ENCODE peak calls at places on chromosomes 6 and 20, in four cellular contexts. E is stimulated activated naive B cell treated with anti-CD40 and anti-IgM and Interleukin-4, amounts not matched to agents 10 μg/mL and 1 μg/mL and 100 μg/mL, for 72 hours; T is ACHN; F is CD8-positive, alpha-beta T cell. Z is an unnamed sample.

GRCh38 chr20:9460518-9460917 is 53.9 kb upstream of the LAMP5 start:
- DNase-seq in E (no peak), T (peak; percentile 52), F (no peak), Z (no peak)

GRCh38 chr20:33433875-33434274 is 9.7 kb downstream of the SNTA1 start:
- DNase-seq in E (no peak), T (peak; percentile 4), F (no peak), Z (no peak)

GRCh38 chr6:169085466-169085865 is 168.2 kb downstream of the THBS2 start:
- DNase-seq in E (no peak), T (no peak), F (no peak), Z (no peak)

GRCh38 chr6:125480571-125480970 is 178.8 kb upstream of the HDDC2 start:
- DNase-seq in E (no peak), T (no peak), F (no peak), Z (no peak)

GRCh38 chr6:41637179-41638001 is 878 bp upstream of the MDFI start:
- DNase-seq in E (no peak), T (no peak), F (no peak), Z (no peak)

GRCh38 chr6:3757241-3757641 is 5.7 kb upstream of the PXDC1 start:
- DNase-seq in E (no peak), T (no peak), F (no peak), Z (no peak)

GRCh38 chr20:31517373-31517772 is 3.1 kb downstream of the HM13 start:
- DNase-seq in E (no peak), T (peak; percentile 74), F (no peak), Z (peak; percentile 52)

GRCh38 chr6:34484899-34485298 is 19.0 kb downstream of the PACSIN1 start:
- DNase-seq in E (peak; percentile 20), T (no peak), F (peak; percentile 74), Z (no peak)

GRCh38 chr20:37316116-37316774 is 26.8 kb downstream of the MANBAL start:
- DNase-seq in E (peak; percentile 69), T (no peak), F (peak; percentile 26), Z (no peak)

Z was measured in cerebellar cortex.